ENCODE peak calls at places on chromosomes 5 and 9, in six cellular contexts. A is CD8-positive, alpha-beta memory T cell; C is Peyer's patch; J is GM12878; M is CD4-positive, CD25-positive, alpha-beta regulatory T cell; P is breast epithelium. L is an unnamed sample. For H3K36me3, the result is how much of the 10 kb centered on the place peaks cover.

GRCh38 chr9:69136185-69136584 is 37.9 kb upstream of the TJP2 start:
- DNase-seq in A (no peak), P (no peak), C (no peak), J (no peak), M (no peak), L (no peak)

GRCh38 chr9:34500623-34501267 is 22.0 kb downstream of the ENHO start:
- DNase-seq in J (no peak), A (peak), C (no peak), P (peak), M (peak), L (peak)

GRCh38 chr9:31304576-31304975 is 1079.9 kb upstream of the ACO1 start:
- DNase-seq in A (no peak), M (no peak), J (no peak), P (no peak), C (no peak), L (no peak)

GRCh38 chr5:94024101-94024500 is 282.7 kb upstream of the POU5F2 start:
- DNase-seq in A (no peak), C (no peak), P (no peak), M (no peak), J (no peak), L (no peak)

GRCh38 chr5:53008751-53009150 is 19.6 kb downstream of the ITGA2 start:
- DNase-seq in J (no peak), M (no peak), A (no peak), C (no peak), P (no peak), L (no peak)

GRCh38 chr9:14524881-14525515 is 168.2 kb downstream of the ZDHHC21 start:
- DNase-seq in M (no peak), C (no peak), J (no peak), P (no peak), A (no peak), L (no peak)

GRCh38 chr5:103808464-103809106 is 246.0 kb upstream of the NUDT12 start:
- DNase-seq in C (no peak), M (no peak), J (no peak), A (no peak), P (no peak), L (no peak)

GRCh38 chr9:18861599-18862546 is 171.1 kb downstream of the SAXO1 start:
- DNase-seq in C (no peak), A (no peak), J (no peak), P (no peak), M (no peak), L (peak)

GRCh38 chr9:128503870-128504269 is 649 bp upstream of the GLE1 start:
- DNase-seq in P (no peak), C (no peak), M (no peak), J (no peak), A (no peak), L (peak)

GRCh38 chr9:33619666-33620404 is 95.8 kb downstream of the ANKRD18B start:
- DNase-seq in C (no peak), A (no peak), M (no peak), P (no peak), J (no peak), L (no peak)

GRCh38 chr5:73816656-73817420 is 190.8 kb downstream of the ARHGEF28 start:
- DNase-seq in J (no peak), P (no peak), M (no peak), A (no peak), C (no peak), L (no peak)

GRCh38 chr9:121714075-121714705 is 62.8 kb downstream of the DAB2IP start:
- DNase-seq in C (no peak), A (no peak), J (no peak), P (no peak), M (no peak), L (no peak)

GRCh38 chr5:132927355-132927754 is 36.1 kb downstream of the AFF4 start:
- DNase-seq in P (no peak), A (no peak), C (no peak), M (no peak), J (no peak), L (no peak)
- H3K36me3 ChIP-seq in P (under half), A (under half), C (under half), M (half or more), J (under half), L (under half)

GRCh38 chr5:83554133-83554532 is 82.6 kb downstream of the VCAN start:
- DNase-seq in A (no peak), P (no peak), M (no peak), C (no peak), J (no peak), L (no peak)
- H3K36me3 ChIP-seq in A (under half), P (under half), M (under half), C (under half), J (under half), L (under half)

DNA sequence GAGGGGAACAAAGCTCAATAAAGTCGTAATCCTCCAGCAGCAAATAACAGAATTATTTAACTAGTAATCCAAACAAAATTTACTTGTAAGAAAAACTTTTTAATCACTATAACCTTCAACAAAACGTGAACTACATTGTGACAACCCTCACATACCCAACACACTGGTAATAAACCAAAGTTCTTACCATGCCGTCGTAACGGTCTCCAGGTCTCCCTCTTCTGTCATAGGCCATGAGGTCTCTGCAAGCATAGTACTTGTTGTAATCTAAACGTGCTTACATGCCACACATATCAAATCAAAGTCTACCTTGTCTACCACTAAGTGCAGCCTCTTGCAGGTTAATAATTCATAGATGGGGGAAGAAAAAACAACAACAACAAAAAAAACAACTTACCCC is 8.5 kb downstream of the HNRNPK start:
- DNase-seq in A (no peak), M (no peak), P (no peak), C (no peak), J (no peak), L (no peak)
- H3K36me3 ChIP-seq in A (half or more), M (half or more), P (under half), C (under half), J (half or more), L (under half)

GRCh38 chr5:95735436-95735835 is 4.3 kb downstream of the RHOBTB3 start:
- DNase-seq in C (no peak), J (no peak), M (no peak), A (no peak), P (no peak), L (no peak)
- H3K36me3 ChIP-seq in C (under half), J (under half), M (under half), A (under half), P (under half), L (under half)

GRCh38 chr5:138932171-138932810 is 57.2 kb upstream of the LRRTM2 start:
- DNase-seq in J (no peak), C (no peak), M (no peak), A (no peak), P (peak), L (peak)

GRCh38 chr5:138935466-138935865 is 60.3 kb upstream of the LRRTM2 start:
- DNase-seq in A (no peak), P (peak), M (no peak), J (no peak), C (no peak), L (no peak)

GRCh38 chr5:138936225-138936967 is 61.3 kb upstream of the LRRTM2 start:
- DNase-seq in A (no peak), M (no peak), P (peak), J (no peak), C (no peak), L (no peak)

GRCh38 chr5:138934971-138935370 is 59.8 kb upstream of the LRRTM2 start:
- DNase-seq in A (no peak), M (no peak), P (peak), C (no peak), J (no peak), L (no peak)

GRCh38 chr5:138933522-138934290 is 58.6 kb upstream of the LRRTM2 start:
- DNase-seq in A (no peak), M (no peak), C (no peak), J (no peak), P (no peak), L (no peak)
- H3K36me3 ChIP-seq in A (under half), M (under half), C (under half), J (under half), P (under half), L (under half)

GRCh38 chr5:177523711-177524538 is 7.2 kb upstream of the DDX41 start:
- DNase-seq in M (no peak), C (peak), P (no peak), A (no peak), J (no peak), L (peak)

GRCh38 chr5:177526791-177527190 is 10.0 kb upstream of the DDX41 start:
- DNase-seq in A (no peak), C (no peak), J (no peak), P (no peak), M (no peak), L (peak)

GRCh38 chr5:177524539-177524900 is 7.8 kb upstream of the DDX41 start:
- DNase-seq in M (no peak), P (no peak), C (peak), A (no peak), J (no peak), L (peak)

GRCh38 chr5:177526191-177526590 is 9.4 kb upstream of the DDX41 start:
- DNase-seq in M (no peak), A (no peak), C (no peak), P (no peak), J (no peak), L (peak)

DNA sequence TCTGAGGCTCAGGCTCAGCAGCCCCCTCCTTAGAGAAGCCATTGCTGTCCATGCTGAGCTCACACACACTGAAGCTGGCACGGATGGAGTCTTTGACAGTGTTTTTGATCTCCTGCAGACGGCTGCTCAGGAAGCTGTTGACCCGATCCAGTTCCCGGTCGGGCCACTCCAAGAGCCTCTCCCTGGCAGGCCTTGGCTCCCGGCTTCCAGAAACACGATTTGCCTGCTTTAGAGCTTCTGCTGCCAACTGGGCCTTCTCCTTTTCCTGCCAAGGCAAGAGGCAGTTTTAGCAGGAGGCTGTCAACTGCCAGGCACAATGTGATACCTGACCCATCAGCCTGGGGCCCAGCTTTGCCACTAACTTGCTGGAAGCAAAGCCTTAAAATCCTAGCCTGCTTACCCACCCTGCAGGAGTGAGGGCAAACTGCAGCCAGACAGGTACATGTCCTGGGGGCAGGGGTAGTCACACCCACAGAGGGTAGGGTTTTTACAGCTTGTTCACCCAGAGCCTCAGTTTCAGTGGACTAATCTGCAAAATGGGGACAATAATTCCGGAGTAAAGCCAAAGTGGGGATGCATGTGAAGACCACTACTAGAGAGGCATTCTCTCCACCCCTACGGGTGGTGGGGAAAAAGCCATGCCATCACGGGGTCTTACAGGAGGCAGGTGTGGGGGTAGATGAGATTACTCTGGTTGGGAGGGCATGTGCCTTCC is 8.3 kb upstream of the DDX41 start:
- DNase-seq in A (no peak), M (no peak), P (no peak), J (no peak), C (no peak), L (peak)
- H3K36me3 ChIP-seq in A (under half), M (half or more), P (under half), J (under half), C (under half), L (under half)

GRCh38 chr5:150397749-150398431 is 14.8 kb downstream of the CD74 start:
- DNase-seq in M (no peak), A (no peak), C (no peak), P (no peak), J (no peak), L (no peak)

GRCh38 chr5:150399158-150400019 is 13.3 kb downstream of the CD74 start:
- DNase-seq in M (no peak), A (no peak), P (no peak), J (no peak), C (no peak), L (no peak)

GRCh38 chr5:150400327-150401075 is 12.2 kb downstream of the CD74 start:
- DNase-seq in P (no peak), A (no peak), C (peak), M (no peak), J (no peak), L (no peak)

GRCh38 chr5:150400020-150400326 is 12.7 kb downstream of the CD74 start:
- DNase-seq in C (no peak), M (no peak), J (no peak), A (no peak), P (no peak), L (peak)

GRCh38 chr5:150398432-150399157 is 14.1 kb downstream of the CD74 start:
- DNase-seq in C (no peak), A (no peak), J (no peak), P (no peak), M (peak), L (no peak)
- H3K36me3 ChIP-seq in C (under half), A (half or more), J (under half), P (under half), M (half or more), L (under half)

DNA sequence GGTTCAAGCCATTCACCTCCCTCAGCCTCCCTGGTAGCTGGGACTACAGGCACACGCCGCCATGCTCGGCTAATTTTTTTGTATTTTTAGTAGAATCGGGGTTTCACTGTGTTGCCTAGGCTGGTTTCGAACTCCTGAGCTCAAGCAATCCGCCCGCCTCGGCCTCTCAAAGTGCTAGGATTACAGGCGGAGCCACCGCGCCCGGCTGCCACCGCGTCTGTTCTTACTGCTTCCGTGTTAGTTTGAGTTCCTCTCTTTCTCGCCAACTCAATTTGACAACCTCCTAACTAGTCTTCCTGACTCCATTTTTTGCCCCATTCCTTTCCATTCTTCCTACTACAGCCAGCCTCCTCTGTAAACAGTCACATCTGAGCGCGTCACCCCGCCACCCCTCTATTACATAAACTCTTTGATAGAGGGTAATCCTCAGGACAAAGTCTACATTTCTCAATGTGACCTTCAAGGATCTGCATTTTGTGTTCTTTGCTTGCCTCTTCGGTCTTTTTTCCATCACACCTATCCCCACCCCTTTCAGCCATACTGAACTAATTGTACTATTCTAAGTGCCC is 88.6 kb upstream of the IL6ST start:
- DNase-seq in M (no peak), P (no peak), C (no peak), J (no peak), A (no peak), L (no peak)
- H3K36me3 ChIP-seq in M (under half), P (under half), C (under half), J (under half), A (under half), L (under half)

DNA sequence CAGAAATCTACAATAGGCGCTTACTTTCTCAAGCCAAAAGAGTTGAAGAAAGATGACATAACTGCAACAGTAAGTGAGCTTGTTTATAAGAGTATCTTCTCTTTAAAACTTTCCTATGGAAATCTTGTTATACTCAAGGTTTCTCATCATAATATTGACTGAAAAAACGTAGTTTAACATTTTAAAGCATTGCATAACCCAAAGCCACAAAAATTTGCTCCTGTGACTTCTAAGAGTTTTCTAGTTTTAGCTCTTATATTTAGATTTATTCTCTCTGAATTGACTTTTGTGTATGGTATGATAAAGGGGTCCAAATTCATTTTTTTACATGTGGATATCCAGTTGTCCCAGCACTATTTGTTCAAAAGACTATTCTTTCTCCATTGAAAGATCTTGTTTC is 15.2 kb downstream of the WDR36 start:
- DNase-seq in P (no peak), A (no peak), C (no peak), M (no peak), J (no peak), L (no peak)
- H3K36me3 ChIP-seq in P (under half), A (half or more), C (under half), M (half or more), J (under half), L (under half)

GRCh38 chr5:96753017-96753397 is 54.7 kb downstream of the ERAP1 start:
- DNase-seq in A (no peak), J (no peak), P (no peak), C (no peak), M (no peak), L (no peak)
- H3K36me3 ChIP-seq in A (under half), J (under half), P (under half), C (under half), M (half or more), L (under half)

L was measured in aorta.